ENCODE peak calls at places on chromosome X, in eight cellular contexts. E is A172; F is NAMALWA; H is KBM-7; A is stimulated activated CD8-positive, alpha-beta memory T cell treated with anti-CD3 and anti-CD28 coated beads, Interleukin-12 subunit alpha, Interleukin-12 subunit beta, amount 100 ng/mL, for 4 hours; L is mucosa of descending colon; D is T-helper 9 cell; M is fibroblast of lung. J is an unnamed sample.

GRCh38 chrX:33273521-33273920 is 62.2 kb upstream of the DMD start:
- DNase-seq in E (no peak), F (no peak), H (no peak), A (no peak), L (no peak), D (no peak), M (no peak), J (no peak)

GRCh38 chrX:82362550-82362949 is 1145.5 kb upstream of the POU3F4 start:
- DNase-seq in E (no peak), F (no peak), H (no peak), A (no peak), L (no peak), D (no peak), M (no peak), J (no peak)

GRCh38 chrX:120560405-120560841 is 339 bp downstream of the CUL4B start:
- DNase-seq in E (peak), F (peak), H (no peak), A (peak), L (peak), D (peak), M (peak), J (no peak)

GRCh38 chrX:120274958-120275357 is 24.3 kb downstream of the ZBTB33 start:
- DNase-seq in E (no peak), F (no peak), H (no peak), A (no peak), L (no peak), D (no peak), M (no peak), J (no peak)

GRCh38 chrX:68748030-68748429 is 80.8 kb upstream of the EFNB1 start:
- DNase-seq in E (no peak), F (no peak), H (no peak), A (no peak), L (no peak), D (no peak), M (no peak), J (no peak)

GRCh38 chrX:120269379-120270035 is 18.9 kb downstream of the ZBTB33 start:
- DNase-seq in E (no peak), F (no peak), H (no peak), A (no peak), L (no peak), D (no peak), M (no peak), J (no peak)

GRCh38 chrX:39736219-39737211 is 361.2 kb downstream of the BCOR start:
- DNase-seq in E (peak), F (no peak), H (no peak), A (no peak), L (peak), D (no peak), M (peak), J (no peak)

GRCh38 chrX:130575831-130576404 is 174.1 kb downstream of the RBMX2 start:
- DNase-seq in E (peak), F (peak), H (peak), A (no peak), L (peak), D (peak), M (peak), J (no peak)

GRCh38 chrX:6505960-6506359 is 29.0 kb downstream of the VCX3A start:
- DNase-seq in E (no peak), F (no peak), H (no peak), A (no peak), L (no peak), D (no peak), M (no peak), J (no peak)

GRCh38 chrX:17046478-17047097 is 100.1 kb downstream of the REPS2 start:
- DNase-seq in E (peak), F (peak), H (peak), A (no peak), L (peak), D (peak), M (peak), J (peak)